ENCODE peak calls at places on chromosome 19, in ten cellular contexts. A is astrocyte; M is stimulated activated CD8-positive, alpha-beta memory T cell treated with anti-CD3 and anti-CD28 coated beads, Interleukin-15, amount 100 ng/mL, for 4 hours; F is hippocampal formation; X is effector memory CD8-positive, alpha-beta T cell; B is NCI-H1092; W is stimulated activated naive B cell treated with anti-CD40 and anti-IgM and Interleukin-4, amounts not matched to agents 10 μg/mL and 1 μg/mL and 100 μg/mL, for 72 hours; C is COLO829; Y is AG09309; P is Kasumi-1. S is an unnamed sample.

GRCh38 chr19:46201413-46202310 is 27.9 kb upstream of the IGFL1 start:
- DNase-seq in M (no peak), X (no peak), A (no peak), B (no peak), C (no peak), F (no peak), P (no peak), W (no peak), Y (no peak), S (no peak)

GRCh38 chr19:38792250-38793111 is 3.5 kb downstream of the LGALS7B start:
- DNase-seq in W (peak; percentile 49), C (no peak), X (peak; percentile 19), M (no peak), P (no peak), A (no peak), Y (no peak), F (no peak), B (no peak), S (no peak)

GRCh38 chr19:6218497-6219146 is 61.2 kb downstream of the MLLT1 start:
- DNase-seq in W (peak; percentile 76), Y (peak; percentile 27), M (peak; percentile 60), P (peak; percentile 85), C (peak; percentile 76), F (peak; percentile 82), A (peak; percentile 40), B (peak; percentile 64), X (peak; percentile 79), S (peak; percentile 68)

GRCh38 chr19:52667972-52668371 is 29.8 kb upstream of the ZNF83 start:
- DNase-seq in W (no peak), F (no peak), M (no peak), A (no peak), P (no peak), B (no peak), Y (no peak), X (no peak), C (no peak), S (no peak)

GRCh38 chr19:3658823-3659745 is 32.5 kb upstream of the CACTIN start:
- DNase-seq in B (no peak), A (no peak), F (no peak), X (no peak), Y (no peak), M (no peak), P (no peak), C (no peak), W (no peak), S (no peak)

GRCh38 chr19:35833972-35834371 is 18.3 kb downstream of the NPHS1 start:
- DNase-seq in Y (no peak), B (no peak), C (no peak), X (no peak), A (no peak), P (no peak), W (no peak), F (no peak), M (no peak), S (no peak)

GRCh38 chr19:7637374-7638256 is 705 bp downstream of the STXBP2 start:
- DNase-seq in X (no peak), F (no peak), W (no peak), C (no peak), B (no peak), Y (no peak), M (no peak), A (no peak), P (no peak), S (no peak)

GRCh38 chr19:42466521-42467436 is 24.0 kb upstream of the CXCL17 start:
- DNase-seq in W (no peak), P (peak; percentile 7), Y (no peak), B (no peak), X (no peak), C (peak; percentile 13), M (no peak), F (no peak), A (no peak), S (no peak)

GRCh38 chr19:35316560-35316959 is 12.4 kb upstream of the CD22 start:
- DNase-seq in P (no peak), B (no peak), M (no peak), X (no peak), C (no peak), F (no peak), W (no peak), A (no peak), Y (no peak), S (no peak)

GRCh38 chr19:17938092-17938845 is 5.5 kb downstream of the CCDC124 start:
- DNase-seq in A (peak; percentile 71), W (peak; percentile 77), F (peak; percentile 53), C (peak; percentile 94), B (peak; percentile 42), P (peak; percentile 59), X (peak; percentile 81), M (peak; percentile 63), Y (peak; percentile 46), S (peak; percentile 91)

GRCh38 chr19:44557933-44558332 is 28.5 kb upstream of the CEACAM20 start:
- DNase-seq in M (no peak), Y (no peak), F (no peak), P (no peak), X (no peak), W (no peak), A (no peak), B (no peak), C (no peak), S (no peak)

GRCh38 chr19:40461669-40462221 is 3.8 kb downstream of the BLVRB start:
- DNase-seq in Y (no peak), M (no peak), P (peak; percentile 15), B (no peak), X (no peak), F (no peak), W (peak; percentile 24), C (no peak), A (no peak), S (no peak)

GRCh38 chr19:53945998-53946397 is 16.7 kb upstream of the CACNG8 start:
- DNase-seq in M (no peak), W (no peak), C (no peak), P (no peak), Y (no peak), B (no peak), F (no peak), A (no peak), X (no peak), S (no peak)

GRCh38 chr19:43751466-43752220 is 3.1 kb downstream of the SMG9 start:
- DNase-seq in C (no peak), X (no peak), Y (no peak), M (no peak), B (no peak), F (no peak), W (no peak), A (peak; percentile 75), P (no peak), S (no peak)